ENCODE peak calls at places on chromosomes 11 and 22, in nine cellular contexts. A, H, V, Z, W, J, L, M and E are unnamed samples.
A peak's percentile ranks its signal among the peaks of the same experiment; 100 is the strongest.

GRCh38 chr11:859394-860131 is 16.9 kb downstream of the TSPAN4 start:
- DNase-seq in L (no peak), J (peak; percentile 68), Z (no peak), M (no peak), H (peak; percentile 88), A (peak; percentile 62), W (peak; percentile 61), V (peak; percentile 80), E (no peak)

GRCh38 chr11:23674866-23675265 is 814.6 kb upstream of the CCDC179 start:
- DNase-seq in J (no peak), L (no peak), Z (no peak), A (no peak), V (no peak), W (no peak), M (no peak), H (no peak), E (no peak)

GRCh38 chr22:21937821-21938070 is 14.9 kb downstream of the PPM1F start:
- DNase-seq in W (no peak), Z (no peak), L (no peak), A (no peak), M (no peak), J (peak; percentile 86), H (no peak), V (no peak), E (no peak)

GRCh38 chr11:20369816-20370215 is 6.3 kb downstream of the HTATIP2 start:
- DNase-seq in A (no peak), Z (no peak), H (no peak), J (no peak), L (no peak), W (no peak), M (no peak), V (no peak), E (no peak)

GRCh38 chr22:26522592-26522991 is 10.3 kb upstream of the TFIP11 start:
- DNase-seq in W (no peak), L (no peak), J (no peak), V (no peak), H (no peak), M (no peak), A (no peak), Z (no peak), E (no peak)

GRCh38 chr11:64224151-64224890 is 1.7 kb downstream of the TRPT1 start:
- DNase-seq in J (no peak), W (no peak), Z (peak; percentile 75), M (no peak), A (no peak), H (peak; percentile 14), L (no peak), V (no peak), E (no peak)

GRCh38 chr11:114296190-114296978 is at the start of gene NNMT:
- DNase-seq in H (peak; percentile 34), W (no peak), Z (peak; percentile 84), A (peak; percentile 78), V (no peak), M (no peak), L (no peak), J (peak; percentile 87), E (no peak)

GRCh38 chr22:22388494-22388893 is 120.0 kb downstream of the ZNF280B start:
- DNase-seq in V (no peak), H (no peak), W (no peak), Z (no peak), J (no peak), M (no peak), A (no peak), L (no peak), E (no peak)

GRCh38 chr22:24379536-24379935 is 47.9 kb upstream of the ADORA2A start:
- DNase-seq in V (no peak), M (no peak), L (no peak), W (no peak), H (no peak), J (no peak), Z (no peak), A (no peak), E (no peak)

GRCh38 chr11:77019976-77020591 is 14.1 kb upstream of the B3GNT6 start:
- DNase-seq in J (no peak), H (no peak), A (no peak), L (peak; percentile 68), Z (no peak), M (no peak), V (no peak), W (no peak), E (no peak)

GRCh38 chr22:47943729-47944700 is 1181.6 kb downstream of the TBC1D22A start:
- DNase-seq in A (no peak), W (no peak), M (no peak), H (no peak), J (no peak), Z (no peak), L (no peak), V (no peak), E (no peak)

GRCh38 chr11:33063326-33063775 is 24.0 kb downstream of the TCP11L1 start:
- DNase-seq in H (no peak), W (no peak), M (no peak), J (no peak), A (no peak), L (no peak), Z (no peak), V (no peak), E (no peak)

GRCh38 chr22:32684822-32685187 is 116.7 kb upstream of the TIMP3 start:
- DNase-seq in J (no peak), L (no peak), Z (no peak), A (no peak), H (no peak), W (no peak), M (no peak), V (no peak), E (no peak)

GRCh38 chr22:35996596-35996995 is 32.0 kb downstream of the RBFOX2 start:
- DNase-seq in V (no peak), H (no peak), A (no peak), L (no peak), W (no peak), J (no peak), M (no peak), Z (no peak), E (no peak)

GRCh38 chr22:42863349-42863911 is 6.4 kb upstream of the ARFGAP3 start:
- DNase-seq in V (no peak), L (peak; percentile 43), J (no peak), H (no peak), W (no peak), A (no peak), Z (no peak), M (no peak), E (no peak)

GRCh38 chr11:68560216-68560615 is 99.7 kb downstream of the PPP6R3 start:
- DNase-seq in A (no peak), W (no peak), V (no peak), J (no peak), M (no peak), L (no peak), Z (no peak), H (no peak), E (no peak)

GRCh38 chr11:115523727-115524399 is 19.6 kb upstream of the CADM1 start:
- DNase-seq in V (no peak), H (no peak), J (no peak), A (no peak), Z (no peak), W (no peak), M (no peak), L (no peak), E (no peak)

DNA sequence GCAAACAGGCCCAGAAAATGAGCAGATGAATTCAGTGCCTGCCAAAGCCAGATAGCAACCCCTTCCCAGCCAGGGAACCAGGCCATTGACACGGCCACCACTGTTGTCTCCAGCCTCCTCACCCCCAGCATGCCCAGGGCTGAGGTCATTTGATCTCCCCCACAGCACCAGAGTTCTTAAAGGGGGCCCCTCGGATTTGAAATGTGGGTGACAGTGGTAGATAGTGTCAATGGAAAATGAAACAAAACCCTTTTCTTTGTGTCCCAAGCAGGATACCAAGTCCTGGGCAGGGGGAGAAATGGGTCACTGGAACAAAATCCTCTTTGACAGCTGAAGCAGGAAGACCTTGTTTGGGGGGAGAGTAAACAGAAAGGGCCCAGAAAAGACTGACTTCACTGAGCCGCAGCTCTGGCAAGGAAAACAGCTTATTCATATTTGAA is 14.3 kb upstream of the ACCSL start:
- DNase-seq in M (no peak), Z (no peak), H (no peak), V (no peak), J (no peak), L (no peak), A (no peak), W (no peak), E (no peak)
- H3K36me3 ChIP-seq in M (no peaks in the 10 kb centered on the region), Z (no peaks in the 10 kb centered on the region), H (no peaks in the 10 kb centered on the region), V (no peaks in the 10 kb centered on the region), J (no peaks in the 10 kb centered on the region), L (no peaks in the 10 kb centered on the region), A (no peaks in the 10 kb centered on the region), W (no peaks in the 10 kb centered on the region), E (no peaks in the 10 kb centered on the region)

GRCh38 chr11:61885166-61885778 is 6.1 kb downstream of the FADS3 start:
- DNase-seq in M (no peak), J (no peak), W (peak; percentile 67), L (no peak), V (no peak), H (no peak), Z (no peak), A (no peak), E (no peak)
- H3K4me1 ChIP-seq in M (peaks cover 15% of the 10 kb centered on the region), J (peaks cover 23% of the 10 kb centered on the region), W (peaks cover 4% of the 10 kb centered on the region), L (peaks cover 18% of the 10 kb centered on the region), V (no peaks in the 10 kb centered on the region), H (peaks cover 2% of the 10 kb centered on the region), Z (peaks cover 26% of the 10 kb centered on the region), A (no peaks in the 10 kb centered on the region), E (peaks cover 30% of the 10 kb centered on the region)

GRCh38 chr11:74948898-74949747 is at the start of the genes SPCS2 and XRRA1:
- DNase-seq in H (peak; percentile 99), M (peak; percentile 99), W (peak; percentile 99), V (peak; percentile 99), J (peak; percentile 99), L (peak; percentile 97), A (peak; percentile 99), Z (peak; percentile 99), E (peak; percentile 93)
- TF ChIP-seq CTCF in H (no peak), M (no peak), W (no peak), V (no peak), J (no peak), L (no peak), A (no peak), Z (no peak), E (no peak)

DNA sequence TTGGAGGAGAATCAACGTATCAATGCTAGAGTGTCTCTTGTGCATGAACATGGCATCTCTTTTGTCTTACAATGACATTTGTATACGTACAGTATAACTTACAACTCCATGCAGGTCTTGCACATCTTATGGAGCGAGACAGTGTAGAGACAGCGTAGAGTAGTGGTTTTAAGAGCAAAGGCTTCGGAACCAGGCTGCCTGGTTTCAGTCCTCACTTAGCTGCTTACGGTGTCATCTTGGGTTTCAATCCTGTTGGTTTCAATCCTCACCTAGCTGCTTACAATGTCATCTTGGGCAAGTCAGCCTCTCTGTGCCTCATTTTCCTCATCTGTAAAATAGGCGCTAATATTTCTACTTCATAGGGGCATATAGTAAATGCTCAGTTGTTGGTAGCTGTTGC is 98.2 kb downstream of the PACS1 start:
- DNase-seq in W (no peak), H (no peak), A (no peak), M (no peak), L (no peak), V (no peak), J (no peak), Z (no peak), E (no peak)
- H3K36me3 ChIP-seq in W (no peaks in the 10 kb centered on the region), H (no peaks in the 10 kb centered on the region), A (no peaks in the 10 kb centered on the region), M (no peaks in the 10 kb centered on the region), L (no peaks in the 10 kb centered on the region), V (no peaks in the 10 kb centered on the region), J (no peaks in the 10 kb centered on the region), Z (no peaks in the 10 kb centered on the region), E (no peaks in the 10 kb centered on the region)

DNA sequence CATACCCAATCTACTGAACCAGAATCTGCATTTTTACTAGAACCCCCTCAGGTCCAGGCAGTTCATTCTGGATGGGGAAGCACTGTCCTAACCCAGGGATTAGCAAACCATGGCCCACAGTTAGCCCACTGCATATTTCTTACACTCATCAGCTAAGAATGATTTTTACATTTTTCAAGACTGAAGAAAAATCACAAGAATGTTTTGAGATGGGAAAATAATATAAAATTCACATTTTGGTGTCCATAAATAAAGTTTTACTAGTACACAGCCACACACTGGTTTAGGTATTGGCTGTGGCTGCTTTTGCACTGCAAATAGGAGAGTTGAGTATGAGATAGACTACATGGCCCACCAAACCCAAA is 59.4 kb downstream of the PPFIBP2 start:
- DNase-seq in Z (no peak), W (no peak), H (no peak), M (no peak), V (no peak), J (no peak), L (no peak), A (no peak), E (no peak)
- H3K4me1 ChIP-seq in Z (peaks cover 15% of the 10 kb centered on the region), W (peaks cover 29% of the 10 kb centered on the region), H (peaks cover 59% of the 10 kb centered on the region), M (peaks cover 67% of the 10 kb centered on the region), V (peaks cover 24% of the 10 kb centered on the region), J (peaks cover 45% of the 10 kb centered on the region), L (peaks cover 16% of the 10 kb centered on the region), A (no peaks in the 10 kb centered on the region), E (peaks cover 40% of the 10 kb centered on the region)